ENCODE peak calls at places on chromosomes 7 and 10, in eight cellular contexts. One of them, this sample, is unnamed.
A peak's percentile ranks its signal among the peaks of the same experiment; 100 is the strongest.

GRCh38 chr10:7410800-7411670 is at the start of gene SFMBT2:
- DNase-seq in effector memory CD4-positive, alpha-beta T cell: peak; percentile 44
- DNase-seq in GM23338: peak; percentile 91
- DNase-seq in HCT116: no peak
- DNase-seq in CD4-positive, alpha-beta memory T cell: peak; percentile 67
- DNase-seq in lower lobe of right lung: peak; percentile 74
- DNase-seq in vagina: no peak
- DNase-seq in neuronal stem cell: peak; percentile 67
- DNase-seq in this sample: peak; percentile 82

GRCh38 chr7:2649139-2649838 is 17.5 kb downstream of the TTYH3 start:
- DNase-seq in effector memory CD4-positive, alpha-beta T cell: no peak
- DNase-seq in GM23338: no peak
- DNase-seq in HCT116: no peak
- DNase-seq in CD4-positive, alpha-beta memory T cell: no peak
- DNase-seq in lower lobe of right lung: no peak
- DNase-seq in vagina: no peak
- DNase-seq in neuronal stem cell: no peak
- DNase-seq in this sample: no peak

GRCh38 chr10:61752111-61753011 is 89.6 kb downstream of the CABCOCO1 start:
- DNase-seq in effector memory CD4-positive, alpha-beta T cell: no peak
- DNase-seq in GM23338: no peak
- DNase-seq in HCT116: peak; percentile 31
- DNase-seq in CD4-positive, alpha-beta memory T cell: no peak
- DNase-seq in lower lobe of right lung: no peak
- DNase-seq in vagina: no peak
- DNase-seq in neuronal stem cell: no peak
- DNase-seq in this sample: no peak

GRCh38 chr10:7519351-7519750 is 108.5 kb upstream of the SFMBT2 start:
- DNase-seq in effector memory CD4-positive, alpha-beta T cell: no peak
- DNase-seq in GM23338: no peak
- DNase-seq in HCT116: no peak
- DNase-seq in CD4-positive, alpha-beta memory T cell: no peak
- DNase-seq in lower lobe of right lung: no peak
- DNase-seq in vagina: no peak
- DNase-seq in neuronal stem cell: no peak
- DNase-seq in this sample: no peak

GRCh38 chr10:77391605-77392235 is 245.9 kb downstream of the KCNMA1 start:
- DNase-seq in effector memory CD4-positive, alpha-beta T cell: no peak
- DNase-seq in GM23338: peak; percentile 98
- DNase-seq in HCT116: peak; percentile 74
- DNase-seq in CD4-positive, alpha-beta memory T cell: no peak
- DNase-seq in lower lobe of right lung: peak; percentile 67
- DNase-seq in vagina: no peak
- DNase-seq in neuronal stem cell: peak; percentile 84
- DNase-seq in this sample: peak; percentile 91

GRCh38 chr7:23026164-23026563 is 12.2 kb upstream of the HYCC1 start:
- DNase-seq in effector memory CD4-positive, alpha-beta T cell: no peak
- DNase-seq in GM23338: no peak
- DNase-seq in HCT116: no peak
- DNase-seq in CD4-positive, alpha-beta memory T cell: no peak
- DNase-seq in lower lobe of right lung: no peak
- DNase-seq in vagina: no peak
- DNase-seq in neuronal stem cell: no peak
- DNase-seq in this sample: no peak

GRCh38 chr7:158204453-158204852 is 383.2 kb downstream of the PTPRN2 start:
- DNase-seq in effector memory CD4-positive, alpha-beta T cell: no peak
- DNase-seq in GM23338: no peak
- DNase-seq in HCT116: no peak
- DNase-seq in CD4-positive, alpha-beta memory T cell: no peak
- DNase-seq in lower lobe of right lung: no peak
- DNase-seq in vagina: no peak
- DNase-seq in neuronal stem cell: no peak
- DNase-seq in this sample: no peak

GRCh38 chr7:53428045-53428444 is 392.6 kb downstream of the POM121L12 start:
- DNase-seq in effector memory CD4-positive, alpha-beta T cell: no peak
- DNase-seq in GM23338: no peak
- DNase-seq in HCT116: no peak
- DNase-seq in CD4-positive, alpha-beta memory T cell: no peak
- DNase-seq in lower lobe of right lung: no peak
- DNase-seq in vagina: no peak
- DNase-seq in neuronal stem cell: no peak
- DNase-seq in this sample: no peak

GRCh38 chr10:105292236-105292635 is 651.1 kb downstream of the SORCS3 start:
- DNase-seq in effector memory CD4-positive, alpha-beta T cell: no peak
- DNase-seq in GM23338: no peak
- DNase-seq in HCT116: no peak
- DNase-seq in CD4-positive, alpha-beta memory T cell: no peak
- DNase-seq in lower lobe of right lung: no peak
- DNase-seq in vagina: no peak
- DNase-seq in neuronal stem cell: no peak
- DNase-seq in this sample: no peak

GRCh38 chr7:113402005-113402404 is 283.7 kb upstream of the SMIM30 start:
- DNase-seq in effector memory CD4-positive, alpha-beta T cell: no peak
- DNase-seq in GM23338: no peak
- DNase-seq in HCT116: no peak
- DNase-seq in CD4-positive, alpha-beta memory T cell: no peak
- DNase-seq in lower lobe of right lung: no peak
- DNase-seq in vagina: no peak
- DNase-seq in neuronal stem cell: no peak
- DNase-seq in this sample: no peak

GRCh38 chr7:16026253-16027020 is 340.0 kb upstream of the MEOX2 start:
- DNase-seq in effector memory CD4-positive, alpha-beta T cell: no peak
- DNase-seq in GM23338: no peak
- DNase-seq in HCT116: no peak
- DNase-seq in CD4-positive, alpha-beta memory T cell: no peak
- DNase-seq in lower lobe of right lung: no peak
- DNase-seq in vagina: no peak
- DNase-seq in neuronal stem cell: no peak
- DNase-seq in this sample: no peak

GRCh38 chr7:69374036-69374420 is 224.2 kb upstream of the AUTS2 start:
- DNase-seq in effector memory CD4-positive, alpha-beta T cell: no peak
- DNase-seq in GM23338: no peak
- DNase-seq in HCT116: no peak
- DNase-seq in CD4-positive, alpha-beta memory T cell: no peak
- DNase-seq in lower lobe of right lung: no peak
- DNase-seq in vagina: no peak
- DNase-seq in neuronal stem cell: no peak
- DNase-seq in this sample: no peak

GRCh38 chr7:44222776-44223261 is 22.0 kb downstream of the YKT6 start:
- DNase-seq in effector memory CD4-positive, alpha-beta T cell: no peak
- DNase-seq in GM23338: no peak
- DNase-seq in HCT116: no peak
- DNase-seq in CD4-positive, alpha-beta memory T cell: no peak
- DNase-seq in lower lobe of right lung: peak; percentile 27
- DNase-seq in vagina: no peak
- DNase-seq in neuronal stem cell: no peak
- DNase-seq in this sample: no peak

GRCh38 chr7:96266580-96266979 is 55.3 kb downstream of the SLC25A13 start:
- DNase-seq in effector memory CD4-positive, alpha-beta T cell: no peak
- DNase-seq in GM23338: no peak
- DNase-seq in HCT116: no peak
- DNase-seq in CD4-positive, alpha-beta memory T cell: no peak
- DNase-seq in lower lobe of right lung: no peak
- DNase-seq in vagina: no peak
- DNase-seq in neuronal stem cell: no peak
- DNase-seq in this sample: no peak

GRCh38 chr10:125169915-125170314 is 9.6 kb upstream of the CTBP2 start:
- DNase-seq in effector memory CD4-positive, alpha-beta T cell: no peak
- DNase-seq in GM23338: no peak
- DNase-seq in HCT116: no peak
- DNase-seq in CD4-positive, alpha-beta memory T cell: no peak
- DNase-seq in lower lobe of right lung: no peak
- DNase-seq in vagina: no peak
- DNase-seq in neuronal stem cell: no peak
- DNase-seq in this sample: no peak

GRCh38 chr7:133230591-133231194 is 22.2 kb upstream of the EXOC4 start:
- DNase-seq in effector memory CD4-positive, alpha-beta T cell: no peak
- DNase-seq in GM23338: peak; percentile 78
- DNase-seq in HCT116: peak; percentile 39
- DNase-seq in CD4-positive, alpha-beta memory T cell: peak; percentile 36
- DNase-seq in lower lobe of right lung: no peak
- DNase-seq in vagina: no peak
- DNase-seq in neuronal stem cell: peak; percentile 67
- DNase-seq in this sample: peak; percentile 62

GRCh38 chr10:98636921-98637329 is 190.2 kb upstream of the HPS1 start:
- DNase-seq in effector memory CD4-positive, alpha-beta T cell: no peak
- DNase-seq in GM23338: no peak
- DNase-seq in HCT116: no peak
- DNase-seq in CD4-positive, alpha-beta memory T cell: no peak
- DNase-seq in lower lobe of right lung: no peak
- DNase-seq in vagina: no peak
- DNase-seq in neuronal stem cell: no peak
- DNase-seq in this sample: no peak

GRCh38 chr7:135901585-135902540 is 75.3 kb downstream of the MTPN start:
- DNase-seq in effector memory CD4-positive, alpha-beta T cell: no peak
- DNase-seq in GM23338: peak; percentile 9
- DNase-seq in HCT116: no peak
- DNase-seq in CD4-positive, alpha-beta memory T cell: no peak
- DNase-seq in lower lobe of right lung: no peak
- DNase-seq in vagina: no peak
- DNase-seq in neuronal stem cell: no peak
- DNase-seq in this sample: peak; percentile 36

GRCh38 chr7:66521675-66522074 is 107.0 kb upstream of the KCTD7 start:
- DNase-seq in effector memory CD4-positive, alpha-beta T cell: no peak
- DNase-seq in GM23338: no peak
- DNase-seq in HCT116: no peak
- DNase-seq in CD4-positive, alpha-beta memory T cell: no peak
- DNase-seq in lower lobe of right lung: no peak
- DNase-seq in vagina: no peak
- DNase-seq in neuronal stem cell: no peak
- DNase-seq in this sample: no peak

GRCh38 chr7:17131060-17131345 is 167.4 kb upstream of the AHR start:
- DNase-seq in effector memory CD4-positive, alpha-beta T cell: no peak
- DNase-seq in GM23338: no peak
- DNase-seq in HCT116: no peak
- DNase-seq in CD4-positive, alpha-beta memory T cell: no peak
- DNase-seq in lower lobe of right lung: no peak
- DNase-seq in vagina: no peak
- DNase-seq in neuronal stem cell: no peak
- DNase-seq in this sample: peak; percentile 16

GRCh38 chr10:25933653-25934608 is at the start of gene MYO3A:
- DNase-seq in effector memory CD4-positive, alpha-beta T cell: no peak
- DNase-seq in GM23338: peak; percentile 83
- DNase-seq in HCT116: no peak
- DNase-seq in CD4-positive, alpha-beta memory T cell: no peak
- DNase-seq in lower lobe of right lung: no peak
- DNase-seq in vagina: no peak
- DNase-seq in neuronal stem cell: peak; percentile 31
- DNase-seq in this sample: peak; percentile 64

GRCh38 chr10:113753020-113753692 is 1.7 kb downstream of the PLEKHS1 start:
- DNase-seq in effector memory CD4-positive, alpha-beta T cell: no peak
- DNase-seq in GM23338: peak; percentile 13
- DNase-seq in HCT116: no peak
- DNase-seq in CD4-positive, alpha-beta memory T cell: no peak
- DNase-seq in lower lobe of right lung: no peak
- DNase-seq in vagina: no peak
- DNase-seq in neuronal stem cell: no peak
- DNase-seq in this sample: peak; percentile 6

GRCh38 chr7:123846217-123846891 is 1.4 kb downstream of the HYAL4 start:
- DNase-seq in effector memory CD4-positive, alpha-beta T cell: no peak
- DNase-seq in GM23338: no peak
- DNase-seq in HCT116: no peak
- DNase-seq in CD4-positive, alpha-beta memory T cell: no peak
- DNase-seq in lower lobe of right lung: no peak
- DNase-seq in vagina: no peak
- DNase-seq in neuronal stem cell: no peak
- DNase-seq in this sample: no peak
- H3K27ac ChIP-seq in effector memory CD4-positive, alpha-beta T cell: no peak overlapping the region
- H3K27ac ChIP-seq in GM23338: no peak overlapping the region
- H3K27ac ChIP-seq in HCT116: no peak overlapping the region
- H3K27ac ChIP-seq in CD4-positive, alpha-beta memory T cell: no peak overlapping the region
- H3K27ac ChIP-seq in lower lobe of right lung: no peak overlapping the region
- H3K27ac ChIP-seq in vagina: no peak overlapping the region
- H3K27ac ChIP-seq in neuronal stem cell: no peak overlapping the region
- H3K27ac ChIP-seq in this sample: no peak overlapping the region

DNA sequence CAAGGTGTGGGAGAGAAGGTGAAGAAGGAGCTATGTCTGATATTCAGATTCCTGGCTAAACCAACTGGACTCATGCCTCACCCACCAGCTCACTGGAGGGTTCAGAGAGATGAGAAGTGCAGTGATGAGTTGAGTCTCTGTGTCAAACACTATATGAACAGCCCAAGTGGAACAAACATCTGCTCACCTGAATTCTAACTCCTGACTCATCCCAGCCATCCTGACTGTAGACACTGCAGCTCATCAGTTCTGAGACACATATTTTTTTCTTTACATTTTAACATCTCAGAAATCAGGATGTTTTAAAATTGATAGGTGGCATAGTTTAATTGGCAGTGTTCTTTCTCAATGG is 27.3 kb downstream of the GSDME start:
- DNase-seq in effector memory CD4-positive, alpha-beta T cell: no peak
- DNase-seq in GM23338: no peak
- DNase-seq in HCT116: no peak
- DNase-seq in CD4-positive, alpha-beta memory T cell: no peak
- DNase-seq in lower lobe of right lung: no peak
- DNase-seq in vagina: no peak
- DNase-seq in neuronal stem cell: no peak
- DNase-seq in this sample: no peak
- H3K4me1 ChIP-seq in effector memory CD4-positive, alpha-beta T cell: peaks cover 4% of the 10 kb centered on the region
- H3K4me1 ChIP-seq in GM23338: peaks cover 15% of the 10 kb centered on the region
- H3K4me1 ChIP-seq in HCT116: peaks cover 16% of the 10 kb centered on the region
- H3K4me1 ChIP-seq in CD4-positive, alpha-beta memory T cell: peaks cover 11% of the 10 kb centered on the region
- H3K4me1 ChIP-seq in lower lobe of right lung: no peaks in the 10 kb centered on the region
- H3K4me1 ChIP-seq in vagina: no peaks in the 10 kb centered on the region
- H3K4me1 ChIP-seq in neuronal stem cell: peaks cover 5% of the 10 kb centered on the region
- H3K4me1 ChIP-seq in this sample: peaks cover 8% of the 10 kb centered on the region

DNA sequence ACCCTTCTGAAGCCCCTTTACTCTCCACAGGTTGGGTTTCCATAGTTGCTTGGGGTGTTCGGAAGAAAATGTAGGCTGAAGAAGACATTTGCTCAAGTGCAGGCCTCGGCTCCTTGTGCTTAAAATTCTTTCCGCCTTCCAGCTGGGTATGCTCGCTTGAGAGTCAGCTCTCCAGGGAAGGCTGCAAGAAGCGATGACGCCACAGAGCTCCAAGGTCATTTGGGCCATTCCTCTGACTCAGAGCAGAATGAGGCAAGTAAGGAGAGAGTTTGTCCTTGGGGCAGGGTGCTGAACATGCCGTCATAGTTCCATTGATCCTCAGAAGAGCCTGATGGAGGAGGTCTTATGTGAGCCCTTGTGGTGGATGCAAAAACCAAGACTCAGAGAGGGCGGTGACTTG is 27.4 kb upstream of the HSPA12A start:
- DNase-seq in effector memory CD4-positive, alpha-beta T cell: no peak
- DNase-seq in GM23338: no peak
- DNase-seq in HCT116: no peak
- DNase-seq in CD4-positive, alpha-beta memory T cell: no peak
- DNase-seq in lower lobe of right lung: no peak
- DNase-seq in vagina: no peak
- DNase-seq in neuronal stem cell: no peak
- DNase-seq in this sample: no peak
- H3K27ac ChIP-seq in effector memory CD4-positive, alpha-beta T cell: no peak overlapping the region
- H3K27ac ChIP-seq in GM23338: no peak overlapping the region
- H3K27ac ChIP-seq in HCT116: no peak overlapping the region
- H3K27ac ChIP-seq in CD4-positive, alpha-beta memory T cell: no peak overlapping the region
- H3K27ac ChIP-seq in lower lobe of right lung: no peak overlapping the region
- H3K27ac ChIP-seq in vagina: no peak overlapping the region
- H3K27ac ChIP-seq in neuronal stem cell: no peak overlapping the region
- H3K27ac ChIP-seq in this sample: no peak overlapping the region

GRCh38 chr7:102895602-102896001 is 17.2 kb upstream of the LRRC17 start:
- DNase-seq in effector memory CD4-positive, alpha-beta T cell: no peak
- DNase-seq in GM23338: no peak
- DNase-seq in HCT116: no peak
- DNase-seq in CD4-positive, alpha-beta memory T cell: no peak
- DNase-seq in lower lobe of right lung: no peak
- DNase-seq in vagina: no peak
- DNase-seq in neuronal stem cell: no peak
- DNase-seq in this sample: no peak
- H3K4me1 ChIP-seq in effector memory CD4-positive, alpha-beta T cell: no peaks in the 10 kb centered on the region
- H3K4me1 ChIP-seq in GM23338: no peaks in the 10 kb centered on the region
- H3K4me1 ChIP-seq in HCT116: peaks cover 11% of the 10 kb centered on the region
- H3K4me1 ChIP-seq in CD4-positive, alpha-beta memory T cell: no peaks in the 10 kb centered on the region
- H3K4me1 ChIP-seq in lower lobe of right lung: peaks cover 27% of the 10 kb centered on the region
- H3K4me1 ChIP-seq in vagina: peaks cover 51% of the 10 kb centered on the region
- H3K4me1 ChIP-seq in neuronal stem cell: no peaks in the 10 kb centered on the region
- H3K4me1 ChIP-seq in this sample: no peaks in the 10 kb centered on the region